ENCODE peak calls at places on chromosomes 3 and 15, in five cellular contexts. One of them, this sample, is unnamed.

GRCh38 chr3:107604057-107604802 is 81.5 kb downstream of the BBX start:
- DNase-seq in endodermal cell: no peak
- DNase-seq in left ventricle myocardium inferior: no peak
- DNase-seq in HCT116: no peak
- DNase-seq in brain microvascular endothelial cell: peak
- DNase-seq in this sample: peak

GRCh38 chr3:66808891-66809578 is 189.1 kb upstream of the KBTBD8 start:
- DNase-seq in HCT116: no peak
- DNase-seq in left ventricle myocardium inferior: no peak
- DNase-seq in brain microvascular endothelial cell: no peak
- DNase-seq in endodermal cell: no peak
- DNase-seq in this sample: no peak

GRCh38 chr15:100107151-100107550 is 234.6 kb downstream of the ADAMTS17 start:
- DNase-seq in HCT116: no peak
- DNase-seq in left ventricle myocardium inferior: no peak
- DNase-seq in brain microvascular endothelial cell: no peak
- DNase-seq in endodermal cell: no peak
- DNase-seq in this sample: no peak

GRCh38 chr3:45088543-45088942 is 57.6 kb downstream of the CDCP1 start:
- DNase-seq in HCT116: no peak
- DNase-seq in left ventricle myocardium inferior: no peak
- DNase-seq in brain microvascular endothelial cell: no peak
- DNase-seq in endodermal cell: no peak
- DNase-seq in this sample: no peak

GRCh38 chr15:25249236-25250010 is 189.4 kb downstream of the UBE3A start:
- DNase-seq in HCT116: no peak
- DNase-seq in endodermal cell: peak
- DNase-seq in brain microvascular endothelial cell: no peak
- DNase-seq in left ventricle myocardium inferior: no peak
- DNase-seq in this sample: no peak

GRCh38 chr3:46706771-46707582 is 5.8 kb downstream of the TMIE start:
- DNase-seq in left ventricle myocardium inferior: peak
- DNase-seq in HCT116: no peak
- DNase-seq in brain microvascular endothelial cell: no peak
- DNase-seq in endodermal cell: peak
- DNase-seq in this sample: no peak

GRCh38 chr3:194285859-194286197 is 65.3 kb downstream of the CPN2 start:
- DNase-seq in HCT116: no peak
- DNase-seq in endodermal cell: peak
- DNase-seq in brain microvascular endothelial cell: no peak
- DNase-seq in left ventricle myocardium inferior: no peak
- DNase-seq in this sample: peak

GRCh38 chr3:58296269-58296668 is 9.8 kb upstream of the RPP14 start:
- DNase-seq in left ventricle myocardium inferior: no peak
- DNase-seq in HCT116: no peak
- DNase-seq in brain microvascular endothelial cell: no peak
- DNase-seq in endodermal cell: no peak
- DNase-seq in this sample: no peak

GRCh38 chr3:42843730-42844713 is 31.7 kb downstream of the CYP8B1 start:
- DNase-seq in left ventricle myocardium inferior: no peak
- DNase-seq in HCT116: no peak
- DNase-seq in brain microvascular endothelial cell: no peak
- DNase-seq in endodermal cell: peak
- DNase-seq in this sample: no peak

GRCh38 chr15:60373327-60373726 is 24.5 kb downstream of the ANXA2 start:
- DNase-seq in HCT116: no peak
- DNase-seq in brain microvascular endothelial cell: no peak
- DNase-seq in left ventricle myocardium inferior: no peak
- DNase-seq in endodermal cell: peak
- DNase-seq in this sample: no peak

GRCh38 chr15:38215707-38216106 is 36.9 kb upstream of the SPRED1 start:
- DNase-seq in brain microvascular endothelial cell: peak
- DNase-seq in HCT116: no peak
- DNase-seq in endodermal cell: no peak
- DNase-seq in left ventricle myocardium inferior: no peak
- DNase-seq in this sample: no peak

GRCh38 chr3:182920515-182921084 is 59.7 kb downstream of the DCUN1D1 start:
- DNase-seq in endodermal cell: peak
- DNase-seq in brain microvascular endothelial cell: no peak
- DNase-seq in left ventricle myocardium inferior: no peak
- DNase-seq in HCT116: peak
- DNase-seq in this sample: no peak

GRCh38 chr3:157592769-157593168 is 89.6 kb upstream of the VEPH1 start:
- DNase-seq in endodermal cell: no peak
- DNase-seq in brain microvascular endothelial cell: no peak
- DNase-seq in left ventricle myocardium inferior: no peak
- DNase-seq in HCT116: no peak
- DNase-seq in this sample: no peak

GRCh38 chr15:80619677-80620076 is 75.4 kb upstream of the ABHD17C start:
- DNase-seq in HCT116: no peak
- DNase-seq in left ventricle myocardium inferior: no peak
- DNase-seq in brain microvascular endothelial cell: no peak
- DNase-seq in endodermal cell: no peak
- DNase-seq in this sample: no peak

GRCh38 chr3:176561826-176562225 is 635.5 kb downstream of the TBL1XR1 start:
- DNase-seq in endodermal cell: no peak
- DNase-seq in left ventricle myocardium inferior: no peak
- DNase-seq in brain microvascular endothelial cell: no peak
- DNase-seq in HCT116: no peak
- DNase-seq in this sample: no peak

GRCh38 chr3:42476225-42477160 is 25.9 kb upstream of the VIPR1 start:
- DNase-seq in endodermal cell: no peak
- DNase-seq in HCT116: no peak
- DNase-seq in brain microvascular endothelial cell: no peak
- DNase-seq in left ventricle myocardium inferior: no peak
- DNase-seq in this sample: no peak

GRCh38 chr15:41660235-41661077 is at the start of gene MGA:
- DNase-seq in HCT116: peak
- DNase-seq in endodermal cell: peak
- DNase-seq in brain microvascular endothelial cell: peak
- DNase-seq in left ventricle myocardium inferior: peak
- DNase-seq in this sample: peak

GRCh38 chr15:48705381-48705780 is 59.9 kb upstream of the FBN1 start:
- DNase-seq in left ventricle myocardium inferior: no peak
- DNase-seq in brain microvascular endothelial cell: no peak
- DNase-seq in HCT116: no peak
- DNase-seq in endodermal cell: no peak
- DNase-seq in this sample: no peak

GRCh38 chr3:94083261-94083660 is 20.4 kb downstream of the NSUN3 start:
- DNase-seq in HCT116: no peak
- DNase-seq in left ventricle myocardium inferior: no peak
- DNase-seq in endodermal cell: no peak
- DNase-seq in brain microvascular endothelial cell: no peak
- DNase-seq in this sample: no peak

GRCh38 chr3:107825556-107825955 is 265.3 kb downstream of the CD47 start:
- DNase-seq in brain microvascular endothelial cell: no peak
- DNase-seq in left ventricle myocardium inferior: no peak
- DNase-seq in endodermal cell: no peak
- DNase-seq in HCT116: no peak
- DNase-seq in this sample: no peak

GRCh38 chr15:75067123-75067854 is 43.9 kb downstream of the PPCDC start:
- DNase-seq in left ventricle myocardium inferior: no peak
- DNase-seq in HCT116: peak
- DNase-seq in brain microvascular endothelial cell: peak
- DNase-seq in endodermal cell: no peak
- DNase-seq in this sample: peak

GRCh38 chr3:61358364-61358763 is 107.1 kb upstream of the FHIT start:
- DNase-seq in HCT116: no peak
- DNase-seq in left ventricle myocardium inferior: peak
- DNase-seq in brain microvascular endothelial cell: no peak
- DNase-seq in endodermal cell: no peak
- DNase-seq in this sample: no peak

GRCh38 chr3:26921054-26921453 is 298.5 kb downstream of the LRRC3B start:
- DNase-seq in HCT116: no peak
- DNase-seq in endodermal cell: no peak
- DNase-seq in brain microvascular endothelial cell: no peak
- DNase-seq in left ventricle myocardium inferior: no peak
- DNase-seq in this sample: no peak

GRCh38 chr15:29612096-29612495 is 210.2 kb downstream of the TJP1 start:
- DNase-seq in left ventricle myocardium inferior: no peak
- DNase-seq in HCT116: no peak
- DNase-seq in brain microvascular endothelial cell: peak
- DNase-seq in endodermal cell: peak
- DNase-seq in this sample: peak

GRCh38 chr3:195110647-195111321 is 160.2 kb downstream of the XXYLT1 start:
- DNase-seq in brain microvascular endothelial cell: no peak
- DNase-seq in HCT116: no peak
- DNase-seq in left ventricle myocardium inferior: peak
- DNase-seq in endodermal cell: no peak
- DNase-seq in this sample: no peak

GRCh38 chr15:69346112-69346511 is 47.4 kb downstream of the PAQR5 start:
- DNase-seq in endodermal cell: no peak
- DNase-seq in HCT116: no peak
- DNase-seq in brain microvascular endothelial cell: peak
- DNase-seq in left ventricle myocardium inferior: no peak
- DNase-seq in this sample: peak

GRCh38 chr3:33722186-33722585 is 4.1 kb upstream of the CLASP2 start:
- DNase-seq in endodermal cell: no peak
- DNase-seq in brain microvascular endothelial cell: peak
- DNase-seq in HCT116: no peak
- DNase-seq in left ventricle myocardium inferior: no peak
- DNase-seq in this sample: peak

GRCh38 chr3:155407971-155408370 is 114.5 kb upstream of the STRIT1 start:
- DNase-seq in brain microvascular endothelial cell: no peak
- DNase-seq in HCT116: no peak
- DNase-seq in left ventricle myocardium inferior: no peak
- DNase-seq in endodermal cell: no peak
- DNase-seq in this sample: no peak

GRCh38 chr3:55426486-55426885 is 60.6 kb downstream of the WNT5A start:
- DNase-seq in HCT116: no peak
- DNase-seq in left ventricle myocardium inferior: no peak
- DNase-seq in endodermal cell: no peak
- DNase-seq in brain microvascular endothelial cell: no peak
- DNase-seq in this sample: peak

GRCh38 chr3:87413821-87414220 is 137.4 kb upstream of the POU1F1 start:
- DNase-seq in left ventricle myocardium inferior: no peak
- DNase-seq in HCT116: no peak
- DNase-seq in brain microvascular endothelial cell: no peak
- DNase-seq in endodermal cell: no peak
- DNase-seq in this sample: peak

GRCh38 chr3:188689101-188689574 is 482.6 kb upstream of the TPRG1 start:
- DNase-seq in HCT116: no peak
- DNase-seq in left ventricle myocardium inferior: no peak
- DNase-seq in brain microvascular endothelial cell: peak
- DNase-seq in endodermal cell: peak
- DNase-seq in this sample: peak

DNA sequence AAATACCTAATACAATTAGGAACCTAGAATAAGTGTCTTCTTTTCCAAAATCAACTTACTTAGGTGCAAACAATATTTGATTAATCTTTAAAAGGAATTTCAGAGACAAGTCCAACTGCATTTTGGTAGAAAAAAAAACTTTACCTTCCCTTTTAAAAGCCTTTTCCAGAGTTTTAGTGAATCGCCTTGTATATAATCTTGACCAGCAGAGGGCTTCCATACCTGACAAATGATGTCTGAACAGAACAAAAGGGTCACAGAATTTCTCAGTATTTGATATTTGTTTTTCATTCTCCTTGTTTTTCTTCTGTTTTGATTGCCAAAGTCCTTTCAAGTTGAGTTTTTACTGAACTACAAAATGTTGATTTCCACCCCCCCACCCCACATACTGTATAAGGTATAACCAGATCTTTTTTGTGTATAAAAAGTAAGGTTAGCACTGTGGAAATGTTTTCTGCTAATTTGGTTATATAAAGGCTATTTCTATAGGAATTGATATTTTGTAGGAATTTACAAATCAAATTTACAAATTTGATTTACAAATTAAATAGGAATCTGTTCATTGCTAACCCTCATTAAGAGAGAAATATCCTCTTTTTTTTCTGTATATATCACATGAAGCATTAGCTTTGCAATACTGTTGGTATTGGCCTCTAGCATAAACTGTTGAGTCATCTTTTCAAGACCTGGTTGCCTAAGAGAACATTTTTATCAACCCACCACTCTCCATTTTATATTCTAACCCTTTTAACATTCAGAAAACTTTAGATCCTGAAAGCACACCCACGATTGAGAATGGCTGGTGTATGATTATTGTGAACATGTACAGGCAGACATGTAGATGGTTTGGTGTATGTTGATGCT is 464.1 kb upstream of the RARB start:
- DNase-seq in brain microvascular endothelial cell: peak
- DNase-seq in HCT116: peak
- DNase-seq in endodermal cell: no peak
- DNase-seq in left ventricle myocardium inferior: no peak
- DNase-seq in this sample: peak
- TF ChIP-seq CTCF in brain microvascular endothelial cell: peak
- TF ChIP-seq CTCF in HCT116: peak
- TF ChIP-seq CTCF in endodermal cell: peak
- TF ChIP-seq CTCF in left ventricle myocardium inferior: peak
- TF ChIP-seq CTCF in this sample: peak

GRCh38 chr3:126212629-126213375 is 32.4 kb upstream of the ALDH1L1 start:
- DNase-seq in left ventricle myocardium inferior: peak
- DNase-seq in HCT116: no peak
- DNase-seq in brain microvascular endothelial cell: no peak
- DNase-seq in endodermal cell: peak
- DNase-seq in this sample: peak
- H3K4me3 ChIP-seq in left ventricle myocardium inferior: peak
- H3K4me3 ChIP-seq in HCT116: peak
- H3K4me3 ChIP-seq in brain microvascular endothelial cell: peak
- H3K4me3 ChIP-seq in endodermal cell: peak
- H3K4me3 ChIP-seq in this sample: peak

GRCh38 chr3:192812736-192813383 is 85.5 kb upstream of the FGF12 start:
- DNase-seq in left ventricle myocardium inferior: no peak
- DNase-seq in brain microvascular endothelial cell: peak
- DNase-seq in HCT116: peak
- DNase-seq in endodermal cell: peak
- DNase-seq in this sample: peak
- TF ChIP-seq CTCF in left ventricle myocardium inferior: peak
- TF ChIP-seq CTCF in brain microvascular endothelial cell: peak
- TF ChIP-seq CTCF in HCT116: peak
- TF ChIP-seq CTCF in endodermal cell: peak
- TF ChIP-seq CTCF in this sample: peak

DNA sequence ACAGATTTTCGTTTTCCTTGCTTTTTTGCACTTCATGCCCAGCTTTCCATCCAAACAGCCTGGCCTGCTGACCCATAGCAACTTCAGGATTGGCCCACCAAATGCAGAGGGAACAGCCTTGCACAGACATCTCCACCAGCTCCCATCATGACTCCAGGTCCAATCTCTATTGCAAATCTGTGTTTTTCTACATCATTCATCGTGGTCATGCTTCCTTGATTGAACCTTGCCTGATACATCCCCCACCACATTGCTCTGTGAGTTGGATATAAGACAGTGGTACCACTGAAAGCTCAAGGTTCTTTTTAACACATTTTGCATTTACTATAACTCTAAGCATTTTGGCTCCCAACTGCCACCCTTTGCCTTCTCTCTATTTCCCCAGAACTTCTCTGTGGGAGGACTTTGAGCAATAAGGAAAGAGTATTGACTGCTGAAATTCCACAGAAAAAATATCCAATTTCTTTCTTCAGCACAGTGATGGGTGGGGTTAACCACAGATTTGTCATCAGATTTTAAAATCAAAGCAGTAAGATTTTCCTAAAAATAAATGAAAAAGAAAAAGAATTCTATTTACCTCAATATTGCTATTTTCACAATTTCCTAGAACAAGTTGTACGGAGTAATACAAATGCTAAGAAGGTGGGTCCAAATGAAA is 114.7 kb upstream of the GALNT15 start:
- DNase-seq in endodermal cell: no peak
- DNase-seq in HCT116: peak
- DNase-seq in brain microvascular endothelial cell: peak
- DNase-seq in left ventricle myocardium inferior: no peak
- DNase-seq in this sample: no peak
- H3K4me3 ChIP-seq in endodermal cell: no peak
- H3K4me3 ChIP-seq in HCT116: peak
- H3K4me3 ChIP-seq in brain microvascular endothelial cell: no peak
- H3K4me3 ChIP-seq in left ventricle myocardium inferior: no peak
- H3K4me3 ChIP-seq in this sample: no peak

GRCh38 chr3:127688022-127688415 is 15.3 kb downstream of the ABTB1 start:
- DNase-seq in endodermal cell: peak
- DNase-seq in left ventricle myocardium inferior: peak
- DNase-seq in HCT116: no peak
- DNase-seq in brain microvascular endothelial cell: no peak
- DNase-seq in this sample: no peak
- TF ChIP-seq CTCF in endodermal cell: no peak
- TF ChIP-seq CTCF in left ventricle myocardium inferior: no peak
- TF ChIP-seq CTCF in HCT116: no peak
- TF ChIP-seq CTCF in brain microvascular endothelial cell: no peak
- TF ChIP-seq CTCF in this sample: no peak

This sample was measured in astrocyte of the spinal cord.